ENCODE peak calls at places on chromosomes 13 and 19, in eight cellular contexts. F, M, X, Q, V, W, K and I are unnamed samples.

GRCh38 chr13:21347753-21348318 is 111.3 kb downstream of the ZDHHC20 start:
- DNase-seq in F (no peak), Q (no peak), M (no peak), K (no peak), W (no peak), X (no peak), V (no peak), I (no peak)

GRCh38 chr19:6278740-6279619 is 795 bp downstream of the MLLT1 start:
- DNase-seq in M (no peak), X (no peak), K (no peak), Q (no peak), W (no peak), F (no peak), V (no peak), I (no peak)

GRCh38 chr13:104057851-104058250 is 991.6 kb upstream of the SLC10A2 start:
- DNase-seq in F (no peak), M (no peak), W (no peak), X (no peak), V (no peak), K (no peak), Q (no peak), I (no peak)

GRCh38 chr13:75839418-75839817 is 203.3 kb downstream of the LMO7 start:
- DNase-seq in M (no peak), X (no peak), K (no peak), F (no peak), V (no peak), Q (no peak), W (no peak), I (no peak)

GRCh38 chr19:15464394-15465385 is at the start of gene RASAL3:
- DNase-seq in F (no peak), K (peak; percentile 55), W (no peak), X (no peak), V (no peak), M (peak; percentile 59), Q (no peak), I (no peak)

GRCh38 chr13:34357435-34358232 is 539.7 kb downstream of the RFC3 start:
- DNase-seq in Q (no peak), K (no peak), V (no peak), F (no peak), W (peak; percentile 79), X (no peak), M (no peak), I (peak; percentile 7)

GRCh38 chr19:52410276-52410675 is 12.6 kb downstream of the ZNF528 start:
- DNase-seq in M (no peak), Q (no peak), K (no peak), V (no peak), W (no peak), X (no peak), F (no peak), I (no peak)

GRCh38 chr13:114222461-114222968 is 12.2 kb upstream of the CDC16 start:
- DNase-seq in V (peak; percentile 82), M (peak; percentile 64), X (no peak), W (peak; percentile 48), K (no peak), F (no peak), Q (peak; percentile 20), I (no peak)

GRCh38 chr19:29665215-29665825 is at the start of gene PLEKHF1:
- DNase-seq in K (peak; percentile 91), X (peak; percentile 94), Q (peak; percentile 79), M (peak; percentile 63), V (peak; percentile 92), F (peak; percentile 38), W (peak; percentile 59), I (peak; percentile 86)

GRCh38 chr13:21812192-21812626 is 141.3 kb downstream of the FGF9 start:
- DNase-seq in V (peak; percentile 6), K (no peak), W (no peak), F (no peak), M (no peak), Q (no peak), X (no peak), I (peak; percentile 14)

DNA sequence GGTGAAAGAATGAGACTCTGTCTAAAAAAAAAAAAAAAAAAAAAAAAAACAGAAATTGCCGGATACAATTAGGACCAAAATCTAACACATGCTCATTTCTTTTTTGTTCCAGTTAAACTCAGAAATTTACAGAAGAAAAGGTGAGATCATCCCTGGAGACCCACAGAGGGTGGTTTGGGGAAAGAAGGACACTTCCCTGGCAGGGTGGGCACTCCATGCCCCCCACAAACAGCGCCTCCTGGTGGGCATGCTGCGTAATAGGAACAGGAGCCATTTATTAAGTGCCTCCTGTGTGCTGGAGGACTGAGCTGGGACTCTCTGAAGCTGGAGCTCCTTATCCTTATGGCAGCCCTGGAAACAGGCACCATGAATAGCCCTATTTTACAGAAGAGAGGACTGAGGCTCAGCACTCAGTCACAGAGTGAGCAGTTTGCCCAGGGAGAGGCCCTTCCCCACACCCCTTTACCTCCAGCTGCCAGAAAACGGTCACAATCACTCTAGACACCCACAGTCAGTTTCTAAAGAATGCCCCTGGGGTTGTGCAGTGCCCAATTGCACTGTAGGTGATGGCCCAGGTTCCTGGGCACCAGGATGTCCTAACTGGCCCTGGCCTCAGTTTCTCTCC is 10.1 kb downstream of the C19orf38 start:
- DNase-seq in W (no peak), F (no peak), M (no peak), X (no peak), Q (no peak), V (peak; percentile 53), K (no peak), I (no peak)
- TF ChIP-seq CTCF in W (peak; percentile 69), F (peak; percentile 35), M (peak; percentile 72), X (peak; percentile 58), Q (no peak), V (peak; percentile 83), K (peak; percentile 23), I (peak; percentile 42)

DNA sequence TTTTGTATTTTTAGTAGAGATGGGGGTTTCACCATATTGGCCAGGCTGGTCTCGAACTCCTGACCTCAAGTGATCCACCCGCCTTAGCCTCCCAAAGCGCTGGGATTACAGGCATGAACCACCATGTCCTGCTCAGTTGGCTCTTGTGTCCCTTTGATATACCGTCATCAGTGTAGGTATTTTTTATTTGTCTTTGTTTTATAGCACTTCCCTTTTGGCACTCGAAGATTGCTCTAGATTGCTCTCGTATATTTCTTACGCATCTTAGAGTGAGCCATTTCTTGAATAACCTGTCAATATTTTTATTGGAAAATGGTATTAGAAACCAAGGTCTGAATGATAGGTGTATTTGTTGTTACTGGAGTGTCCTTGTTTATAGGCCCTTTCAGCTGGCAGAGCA is 9.4 kb downstream of the SETDB2 start:
- DNase-seq in F (no peak), Q (no peak), V (no peak), M (no peak), X (no peak), W (no peak), K (no peak), I (no peak)
- H3K27ac ChIP-seq in F (no peak overlapping the region), Q (no peak overlapping the region), V (no peak overlapping the region), M (no peak overlapping the region), X (no peak overlapping the region), W (peak overlapping the region; percentile 68), K (no peak overlapping the region), I (no peak overlapping the region)

DNA sequence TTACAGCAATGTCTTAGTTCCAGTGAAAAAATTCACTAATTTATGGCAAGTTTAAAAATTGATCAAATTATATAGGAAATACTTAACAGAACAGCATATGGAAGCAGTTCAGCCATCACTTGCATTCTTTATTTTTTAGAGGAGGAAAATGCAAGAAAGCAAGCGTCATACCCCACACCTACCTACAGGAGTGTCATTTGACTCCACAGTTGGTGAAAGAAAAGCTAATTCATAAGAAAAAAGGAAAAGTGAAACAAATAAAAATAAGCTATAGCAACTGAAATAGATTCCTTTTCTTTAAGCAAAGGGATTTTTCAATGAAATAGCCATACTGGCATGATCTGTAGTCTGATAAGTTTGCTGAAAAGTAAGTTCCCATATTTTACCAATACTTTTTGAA is 111.0 kb downstream of the DOCK9 start:
- DNase-seq in F (no peak), M (no peak), K (no peak), W (no peak), Q (no peak), X (no peak), V (no peak), I (no peak)
- TF ChIP-seq CTCF in F (peak; percentile 20), M (no peak), K (no peak), W (no peak), Q (no peak), X (no peak), V (no peak), I (no peak)

GRCh38 chr19:42427313-42427712 is at the start of gene LIPE:
- DNase-seq in K (no peak), F (no peak), X (no peak), V (no peak), Q (no peak), W (no peak), M (no peak), I (no peak)
- H3K27ac ChIP-seq in K (no peak within 1 kb of the TSS), F (no peak within 1 kb of the TSS), X (peak within 1 kb of the TSS; percentile 34), V (no peak within 1 kb of the TSS), Q (no peak within 1 kb of the TSS), W (no peak within 1 kb of the TSS), M (no peak within 1 kb of the TSS), I (no peak within 1 kb of the TSS)

GRCh38 chr19:13882841-13883240 is 5.9 kb downstream of the NANOS3 start:
- DNase-seq in V (no peak), K (no peak), M (no peak), F (no peak), X (no peak), W (no peak), Q (no peak), I (no peak)

GRCh38 chr19:13882419-13882795 is 5.5 kb downstream of the NANOS3 start:
- DNase-seq in X (no peak), K (no peak), M (no peak), V (no peak), Q (no peak), W (no peak), F (no peak), I (no peak)

GRCh38 chr19:13881692-13882418 is 4.9 kb downstream of the NANOS3 start:
- DNase-seq in F (no peak), V (no peak), K (no peak), Q (no peak), X (no peak), W (peak; percentile 39), M (peak; percentile 57), I (no peak)

GRCh38 chr19:13884726-13885591 is 8.0 kb downstream of the NANOS3 start:
- DNase-seq in W (no peak), F (no peak), V (no peak), Q (no peak), M (no peak), K (no peak), X (no peak), I (no peak)

DNA sequence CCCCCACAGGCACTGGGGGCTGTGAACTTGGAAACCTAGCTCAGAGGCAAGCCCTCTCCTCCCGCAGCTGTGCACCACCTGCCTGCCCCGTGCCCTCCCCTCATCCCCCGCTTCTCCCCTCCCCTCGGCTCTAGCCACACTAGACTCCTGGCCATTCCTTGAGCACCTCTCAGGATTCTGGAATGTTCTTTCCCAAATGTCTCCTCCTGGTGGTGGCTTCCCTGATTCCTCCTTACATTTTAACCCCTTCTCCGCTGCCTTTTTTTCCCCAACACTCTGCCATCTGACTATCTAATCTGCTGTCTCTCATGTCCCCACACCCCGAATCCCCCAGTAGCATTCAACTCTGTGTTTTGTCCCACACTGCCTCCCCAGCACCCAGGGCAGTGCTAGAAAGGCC is 6.7 kb downstream of the NANOS3 start:
- DNase-seq in F (no peak), Q (no peak), W (no peak), X (no peak), V (no peak), M (no peak), K (no peak), I (no peak)
- TF ChIP-seq CTCF in F (no peak), Q (no peak), W (peak; percentile 29), X (no peak), V (peak; percentile 20), M (no peak), K (no peak), I (no peak)

GRCh38 chr13:50357586-50358118 is 342.4 kb downstream of the KCNRG start:
- DNase-seq in M (no peak), V (no peak), X (no peak), Q (peak; percentile 25), K (no peak), F (no peak), W (peak; percentile 93), I (peak; percentile 15)
- H3K27ac ChIP-seq in M (no peak overlapping the region), V (no peak overlapping the region), X (peak overlapping the region; percentile 54), Q (peak overlapping the region; percentile 75), K (peak overlapping the region; percentile 13), F (peak overlapping the region; percentile 53), W (no peak overlapping the region), I (no peak overlapping the region)